ENCODE peak calls at places on chromosome 1, in four cellular contexts. One of them, this sample, is unnamed. For H3K27me3, the result is how much of the 10 kb centered on the place peaks cover.

GRCh38 chr1:30684881-30685795 is 38.2 kb downstream of the MATN1 start:
- DNase-seq in hepatocyte: peak
- DNase-seq in AG04450: no peak
- DNase-seq in breast epithelium: peak
- DNase-seq in this sample: peak

GRCh38 chr1:228109962-228110488 is 926 bp upstream of the MRPL55 start:
- DNase-seq in breast epithelium: no peak
- DNase-seq in hepatocyte: peak
- DNase-seq in AG04450: no peak
- DNase-seq in this sample: no peak

GRCh38 chr1:231040800-231041704 is 998 bp upstream of the FAM89A start:
- DNase-seq in AG04450: no peak
- DNase-seq in breast epithelium: peak
- DNase-seq in hepatocyte: peak
- DNase-seq in this sample: peak

GRCh38 chr1:31427322-31427721 is 14.3 kb downstream of the SERINC2 start:
- DNase-seq in AG04450: no peak
- DNase-seq in breast epithelium: no peak
- DNase-seq in hepatocyte: no peak
- DNase-seq in this sample: no peak

GRCh38 chr1:24253569-24253968 is 65.6 kb upstream of the GRHL3 start:
- DNase-seq in breast epithelium: no peak
- DNase-seq in hepatocyte: no peak
- DNase-seq in AG04450: no peak
- DNase-seq in this sample: no peak

GRCh38 chr1:213723187-213723586 is 264.6 kb upstream of the PROX1 start:
- DNase-seq in breast epithelium: no peak
- DNase-seq in AG04450: no peak
- DNase-seq in hepatocyte: no peak
- DNase-seq in this sample: no peak

GRCh38 chr1:50667272-50667671 is 244.0 kb upstream of the DMRTA2 start:
- DNase-seq in breast epithelium: no peak
- DNase-seq in hepatocyte: no peak
- DNase-seq in AG04450: no peak
- DNase-seq in this sample: no peak

GRCh38 chr1:230797376-230798186 is 50.4 kb downstream of the CAPN9 start:
- DNase-seq in breast epithelium: peak
- DNase-seq in hepatocyte: peak
- DNase-seq in AG04450: peak
- DNase-seq in this sample: peak

GRCh38 chr1:173405758-173406344 is 71.3 kb upstream of the PRDX6 start:
- DNase-seq in AG04450: no peak
- DNase-seq in breast epithelium: no peak
- DNase-seq in hepatocyte: no peak
- DNase-seq in this sample: no peak

GRCh38 chr1:182175340-182176068 is 114.0 kb upstream of the ZNF648 start:
- DNase-seq in AG04450: no peak
- DNase-seq in breast epithelium: no peak
- DNase-seq in hepatocyte: peak
- DNase-seq in this sample: no peak

GRCh38 chr1:167555971-167556714 is 2.6 kb upstream of the CREG1 start:
- DNase-seq in AG04450: no peak
- DNase-seq in hepatocyte: peak
- DNase-seq in breast epithelium: peak
- DNase-seq in this sample: peak

GRCh38 chr1:30919025-30919881 is 10.7 kb upstream of the SDC3 start:
- DNase-seq in hepatocyte: peak
- DNase-seq in breast epithelium: peak
- DNase-seq in AG04450: peak
- DNase-seq in this sample: peak

GRCh38 chr1:24117722-24118409 is 5.9 kb upstream of the MYOM3 start:
- DNase-seq in AG04450: no peak
- DNase-seq in hepatocyte: peak
- DNase-seq in breast epithelium: no peak
- DNase-seq in this sample: no peak

GRCh38 chr1:11316701-11317100 is 43.7 kb downstream of the UBIAD1 start:
- DNase-seq in AG04450: no peak
- DNase-seq in hepatocyte: no peak
- DNase-seq in breast epithelium: no peak
- DNase-seq in this sample: no peak

GRCh38 chr1:11749996-11750395 is 12.0 kb upstream of the C1orf167 start:
- DNase-seq in breast epithelium: no peak
- DNase-seq in AG04450: no peak
- DNase-seq in hepatocyte: no peak
- DNase-seq in this sample: no peak

GRCh38 chr1:41427022-41427942 is 57.2 kb downstream of the EDN2 start:
- DNase-seq in hepatocyte: no peak
- DNase-seq in AG04450: no peak
- DNase-seq in breast epithelium: no peak
- DNase-seq in this sample: no peak

GRCh38 chr1:19682257-19682656 is 17.6 kb downstream of the HTR6 start:
- DNase-seq in AG04450: peak
- DNase-seq in breast epithelium: no peak
- DNase-seq in hepatocyte: no peak
- DNase-seq in this sample: no peak

GRCh38 chr1:219040291-219040690 is 133.4 kb upstream of the LYPLAL1 start:
- DNase-seq in AG04450: no peak
- DNase-seq in breast epithelium: no peak
- DNase-seq in hepatocyte: no peak
- DNase-seq in this sample: no peak

DNA sequence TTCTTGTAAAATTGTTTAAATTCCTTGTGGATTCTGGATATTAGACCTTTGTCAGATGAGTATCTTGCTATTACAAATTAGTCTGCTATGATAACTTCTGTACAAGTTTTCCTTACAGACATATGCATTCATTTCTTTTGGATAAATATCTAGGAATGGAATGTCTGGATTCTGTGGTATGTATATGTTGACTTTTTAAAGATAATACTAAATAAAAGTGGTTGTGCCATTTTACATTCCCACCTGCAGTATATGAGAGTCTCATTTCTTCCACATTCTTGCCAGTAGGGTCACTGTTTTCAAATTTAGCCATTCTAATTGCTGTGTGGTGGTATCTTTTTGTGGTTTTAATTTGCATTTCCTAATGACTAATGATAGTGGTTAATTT is 53.9 kb downstream of the SYDE2 start:
- DNase-seq in breast epithelium: no peak
- DNase-seq in hepatocyte: no peak
- DNase-seq in AG04450: no peak
- DNase-seq in this sample: no peak
- TF ChIP-seq CTCF in breast epithelium: no peak
- TF ChIP-seq CTCF in hepatocyte: peak
- TF ChIP-seq CTCF in AG04450: peak
- TF ChIP-seq CTCF in this sample: peak

GRCh38 chr1:234518876-234519275 is 39.9 kb upstream of the TARBP1 start:
- DNase-seq in breast epithelium: no peak
- DNase-seq in hepatocyte: no peak
- DNase-seq in AG04450: no peak
- DNase-seq in this sample: no peak

GRCh38 chr1:234521802-234522185 is 42.8 kb upstream of the TARBP1 start:
- DNase-seq in hepatocyte: no peak
- DNase-seq in breast epithelium: no peak
- DNase-seq in AG04450: no peak
- DNase-seq in this sample: no peak

GRCh38 chr1:234519506-234519905 is 40.5 kb upstream of the TARBP1 start:
- DNase-seq in AG04450: no peak
- DNase-seq in hepatocyte: no peak
- DNase-seq in breast epithelium: no peak
- DNase-seq in this sample: no peak

GRCh38 chr1:234517087-234517802 is 38.3 kb upstream of the TARBP1 start:
- DNase-seq in AG04450: no peak
- DNase-seq in hepatocyte: no peak
- DNase-seq in breast epithelium: no peak
- DNase-seq in this sample: no peak

GRCh38 chr1:234520908-234521801 is 42.2 kb upstream of the TARBP1 start:
- DNase-seq in AG04450: no peak
- DNase-seq in hepatocyte: no peak
- DNase-seq in breast epithelium: no peak
- DNase-seq in this sample: no peak
- H3K27ac ChIP-seq in AG04450: no peak
- H3K27ac ChIP-seq in hepatocyte: no peak
- H3K27ac ChIP-seq in breast epithelium: no peak
- H3K27ac ChIP-seq in this sample: peak

DNA sequence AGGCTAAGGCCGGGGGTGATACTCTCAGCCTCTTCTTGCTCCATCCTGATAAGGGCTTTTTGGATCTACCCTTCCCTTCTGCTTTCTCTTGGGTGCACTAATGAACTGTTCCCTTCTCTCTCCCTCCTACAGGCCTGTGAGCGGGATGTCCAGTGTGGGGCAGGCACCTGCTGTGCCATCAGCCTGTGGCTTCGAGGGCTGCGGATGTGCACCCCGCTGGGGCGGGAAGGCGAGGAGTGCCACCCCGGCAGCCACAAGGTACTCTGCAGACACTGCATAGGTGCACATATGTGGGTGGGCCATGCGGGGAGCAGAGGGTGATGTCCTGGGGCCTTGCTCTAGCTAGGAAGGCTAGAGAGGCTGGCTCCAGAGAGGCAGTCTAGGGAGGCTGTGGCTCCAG is 2.9 kb downstream of the PROK1 start:
- DNase-seq in AG04450: no peak
- DNase-seq in breast epithelium: no peak
- DNase-seq in hepatocyte: no peak
- DNase-seq in this sample: no peak
- H3K27me3 ChIP-seq in AG04450: half or more
- H3K27me3 ChIP-seq in breast epithelium: under half
- H3K27me3 ChIP-seq in hepatocyte: under half
- H3K27me3 ChIP-seq in this sample: under half

GRCh38 chr1:3271866-3272265 is 182.6 kb upstream of the ARHGEF16 start:
- DNase-seq in AG04450: no peak
- DNase-seq in hepatocyte: no peak
- DNase-seq in breast epithelium: no peak
- DNase-seq in this sample: no peak
- TF ChIP-seq CTCF in AG04450: no peak
- TF ChIP-seq CTCF in hepatocyte: no peak
- TF ChIP-seq CTCF in breast epithelium: no peak
- TF ChIP-seq CTCF in this sample: no peak